ENCODE peak calls at places on chromosomes 5 and 9, in four cellular contexts. C, Z, J and V are unnamed samples.

GRCh38 chr9:104911029-104911607 is 16.8 kb downstream of the ABCA1 start:
- DNase-seq in C (no peak), Z (no peak), J (peak; percentile 43), V (no peak)

GRCh38 chr5:39569857-39570256 is 145.1 kb upstream of the DAB2 start:
- DNase-seq in C (no peak), Z (no peak), J (no peak), V (no peak)

GRCh38 chr5:172334196-172334595 is 50.6 kb upstream of the UBTD2 start:
- DNase-seq in C (no peak), Z (peak; percentile 61), J (no peak), V (peak; percentile 27)

GRCh38 chr5:154368041-154368800 is 77.6 kb upstream of the SAP30L start:
- DNase-seq in C (no peak), Z (peak; percentile 52), J (peak; percentile 74), V (no peak)

GRCh38 chr5:139379626-139380449 is 3.3 kb downstream of the SLC23A1 start:
- DNase-seq in C (no peak), Z (no peak), J (no peak), V (no peak)

GRCh38 chr9:128122809-128123175 is 4.7 kb downstream of the PTGES2 start:
- DNase-seq in C (no peak), Z (no peak), J (no peak), V (no peak)

GRCh38 chr5:132437604-132438275 is 52.8 kb downstream of the IRF1 start:
- DNase-seq in C (no peak), Z (peak; percentile 54), J (no peak), V (peak; percentile 91)

GRCh38 chr9:105376893-105377292 is 70.9 kb upstream of the FSD1L start:
- DNase-seq in C (no peak), Z (no peak), J (no peak), V (no peak)

DNA sequence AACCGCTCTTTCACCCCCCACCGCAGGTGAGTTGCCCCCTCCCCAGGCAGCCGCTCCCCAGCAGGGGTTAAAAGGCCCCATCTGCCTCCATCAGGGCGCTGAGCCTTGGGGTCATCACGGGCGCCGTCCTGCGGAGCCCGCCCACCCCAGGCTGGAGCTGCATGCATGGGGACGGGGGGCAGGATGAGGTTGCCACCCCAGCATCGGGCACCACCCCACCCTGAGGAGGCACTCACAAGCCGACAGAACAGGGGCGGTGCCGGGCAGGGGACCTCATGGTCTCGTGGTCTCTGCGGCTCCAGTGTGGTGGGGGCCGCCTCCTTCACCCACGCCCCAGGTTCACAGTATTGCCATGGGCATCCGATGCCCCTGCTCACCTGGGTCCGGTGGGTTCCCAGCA is 16.5 kb downstream of the PTGES start:
- DNase-seq in C (no peak), Z (no peak), J (no peak), V (no peak)
- TF ChIP-seq CBFB in C (no peak), Z (no peak), J (no peak), V (no peak)

GRCh38 chr5:125487231-125487630 is 740.8 kb upstream of the ZNF608 start:
- DNase-seq in C (no peak), Z (no peak), J (no peak), V (no peak)
- TF ChIP-seq CBFB in C (no peak), Z (no peak), J (no peak), V (no peak)

GRCh38 chr5:15433709-15434108 is 66.3 kb upstream of the FBXL7 start:
- DNase-seq in C (no peak), Z (no peak), J (no peak), V (no peak)
- TF ChIP-seq CBFB in C (no peak), Z (no peak), J (no peak), V (no peak)

GRCh38 chr5:41289970-41290464 is 76.7 kb upstream of the C6 start:
- DNase-seq in C (no peak), Z (no peak), J (no peak), V (no peak)

GRCh38 chr5:41286165-41286564 is 72.8 kb upstream of the C6 start:
- DNase-seq in C (no peak), Z (no peak), J (no peak), V (no peak)

GRCh38 chr5:41286696-41287095 is 73.4 kb upstream of the C6 start:
- DNase-seq in C (no peak), Z (no peak), J (no peak), V (no peak)

GRCh38 chr5:41291323-41291722 is 78.0 kb upstream of the C6 start:
- DNase-seq in C (no peak), Z (no peak), J (no peak), V (no peak)

DNA sequence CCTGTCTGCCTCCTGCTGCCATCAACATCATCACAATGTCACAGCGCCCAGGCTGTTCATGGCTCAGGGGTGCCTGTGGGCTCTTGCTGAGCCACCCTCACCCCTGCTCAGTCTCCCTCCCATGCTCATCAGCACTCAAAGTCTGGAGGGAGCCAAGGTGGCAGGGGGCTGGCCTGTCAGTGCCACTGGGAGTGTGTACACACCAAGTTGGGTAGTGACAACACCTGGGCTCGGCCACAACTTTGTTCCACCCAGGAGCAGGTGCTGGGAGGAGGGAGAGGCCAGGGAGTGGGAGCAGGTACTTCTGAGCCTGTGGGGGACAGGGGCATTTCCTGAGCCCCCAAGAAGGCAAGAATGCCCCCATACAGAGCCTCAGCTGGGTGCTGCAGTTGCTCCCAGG is 77.5 kb upstream of the C6 start:
- DNase-seq in C (no peak), Z (no peak), J (no peak), V (no peak)
- TF ChIP-seq CBFB in C (no peak), Z (no peak), J (no peak), V (no peak)

GRCh38 chr5:61115968-61116367 is 46.3 kb downstream of the SMIM15 start:
- DNase-seq in C (peak; percentile 11), Z (no peak), J (no peak), V (no peak)

GRCh38 chr5:61123145-61123544 is 39.1 kb downstream of the SMIM15 start:
- DNase-seq in C (no peak), Z (no peak), J (peak; percentile 11), V (no peak)

GRCh38 chr5:61120534-61120933 is 41.7 kb downstream of the SMIM15 start:
- DNase-seq in C (no peak), Z (no peak), J (no peak), V (no peak)
- TF ChIP-seq CBFB in C (no peak), Z (no peak), J (no peak), V (no peak)

DNA sequence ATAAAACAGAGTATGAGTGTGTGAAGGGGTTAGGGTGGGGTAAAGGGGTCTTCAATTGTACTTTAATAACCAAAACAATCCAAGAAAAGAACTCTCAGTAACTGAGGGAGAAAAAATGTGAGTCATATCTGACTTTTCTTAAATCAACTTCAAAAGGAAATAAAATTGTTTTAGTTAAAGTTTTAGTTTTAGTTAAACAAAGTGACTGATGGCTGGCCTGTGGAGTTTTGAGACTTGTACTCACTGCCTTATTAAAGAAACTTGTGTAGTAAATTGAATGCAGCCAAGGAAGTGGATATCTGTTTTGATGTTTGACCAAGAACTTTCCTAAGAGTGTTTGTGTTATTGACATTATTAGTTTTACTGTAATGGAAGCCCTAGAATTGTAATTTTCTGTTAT is 2032.6 kb downstream of the MAT2B start:
- DNase-seq in C (no peak), Z (no peak), J (no peak), V (no peak)
- TF ChIP-seq CBFB in C (no peak), Z (no peak), J (no peak), V (no peak)

GRCh38 chr9:81031422-81032029 is 657.8 kb downstream of the TLE1 start:
- DNase-seq in C (no peak), Z (no peak), J (no peak), V (no peak)
- TF ChIP-seq CBFB in C (no peak), Z (no peak), J (no peak), V (no peak)

GRCh38 chr9:88874391-88874790 is 116.9 kb upstream of the S1PR3 start:
- DNase-seq in C (no peak), Z (no peak), J (peak; percentile 20), V (peak; percentile 62)
- TF ChIP-seq CBFB in C (no peak), Z (no peak), J (no peak), V (no peak)

GRCh38 chr9:113598451-113598850 is 134.9 kb downstream of the RGS3 start:
- DNase-seq in C (no peak), Z (no peak), J (no peak), V (no peak)

GRCh38 chr9:113600477-113600851 is 136.9 kb downstream of the RGS3 start:
- DNase-seq in C (no peak), Z (no peak), J (no peak), V (no peak)

GRCh38 chr9:113600871-113601545 is 137.5 kb downstream of the RGS3 start:
- DNase-seq in C (no peak), Z (no peak), J (no peak), V (no peak)

GRCh38 chr9:113598883-113599282 is 135.4 kb downstream of the RGS3 start:
- DNase-seq in C (no peak), Z (no peak), J (no peak), V (no peak)

DNA sequence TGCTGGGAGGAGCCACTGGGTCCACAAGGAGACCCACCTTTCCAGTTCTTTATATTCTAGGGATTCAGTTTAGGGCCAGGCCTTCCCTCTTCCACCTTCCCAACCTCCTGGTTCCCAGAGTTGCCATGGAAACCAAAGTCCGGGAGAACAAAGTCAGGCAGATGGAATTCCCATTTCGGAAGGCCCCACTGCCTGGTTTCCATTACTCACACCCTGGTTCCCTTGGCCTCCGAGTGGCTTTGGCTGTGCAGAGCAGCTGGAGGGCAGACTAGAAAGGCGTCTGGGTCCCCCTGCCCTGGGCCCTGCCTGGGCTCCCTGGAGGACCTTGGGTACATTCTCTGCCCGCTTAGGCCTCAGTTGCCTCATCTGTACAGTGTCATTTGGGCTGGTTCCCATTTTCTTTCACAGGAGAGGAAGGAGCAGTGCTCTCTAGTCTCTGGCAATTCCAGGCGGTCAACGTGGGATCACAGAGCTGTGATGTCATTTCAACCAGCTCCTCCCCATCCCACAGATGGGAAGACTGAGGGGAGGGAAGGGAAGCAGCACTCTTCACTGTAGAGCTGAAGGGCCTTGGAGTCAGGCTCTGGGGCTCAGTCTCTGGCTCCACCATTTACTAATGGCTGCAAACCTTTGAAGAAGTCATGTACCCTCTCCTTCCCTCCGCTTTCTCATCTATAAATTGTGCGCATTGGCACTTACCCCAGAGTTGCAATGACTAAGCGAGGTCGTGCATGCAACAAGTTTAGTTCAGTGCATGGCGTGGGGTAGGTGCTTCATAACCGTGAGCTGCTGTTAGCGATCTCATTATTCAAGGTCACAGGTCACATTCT is 136.3 kb downstream of the RGS3 start:
- DNase-seq in C (no peak), Z (no peak), J (no peak), V (no peak)
- TF ChIP-seq CBFB in C (no peak), Z (no peak), J (no peak), V (no peak)

GRCh38 chr5:16773990-16774389 is 157.2 kb upstream of the RETREG1 start:
- DNase-seq in C (no peak), Z (no peak), J (no peak), V (no peak)
- TF ChIP-seq CBFB in C (no peak), Z (no peak), J (no peak), V (no peak)